ENCODE peak calls at places on chromosomes 3 and 15, in eight cellular contexts. H, X, Z, Q, G, V, S and J are unnamed samples.

GRCh38 chr15:50798684-50799083 is 33.2 kb upstream of the SPPL2A start:
- DNase-seq in H (no peak), X (peak), Z (no peak), Q (peak), G (no peak), V (no peak), S (no peak), J (no peak)

GRCh38 chr3:159897331-159898075 is 91.1 kb upstream of the IL12A start:
- DNase-seq in H (no peak), X (no peak), Z (no peak), Q (no peak), G (no peak), V (no peak), S (no peak), J (no peak)

GRCh38 chr3:163043074-163043473 is 1546.5 kb downstream of the OTOL1 start:
- DNase-seq in H (peak), X (no peak), Z (no peak), Q (no peak), G (peak), V (no peak), S (no peak), J (no peak)

GRCh38 chr15:29840928-29841327 is 18.7 kb upstream of the TJP1 start:
- DNase-seq in H (no peak), X (no peak), Z (peak), Q (no peak), G (no peak), V (no peak), S (no peak), J (no peak)

GRCh38 chr3:131708216-131708615 is 205.4 kb upstream of the MRPL3 start:
- DNase-seq in H (no peak), X (no peak), Z (no peak), Q (no peak), G (no peak), V (no peak), S (no peak), J (no peak)

GRCh38 chr3:29694783-29695182 is 413.9 kb downstream of the RBMS3 start:
- DNase-seq in H (no peak), X (no peak), Z (no peak), Q (no peak), G (peak), V (peak), S (no peak), J (no peak)

GRCh38 chr3:177421176-177421782 is 224.0 kb upstream of the TBL1XR1 start:
- DNase-seq in H (no peak), X (no peak), Z (no peak), Q (no peak), G (no peak), V (no peak), S (no peak), J (no peak)

GRCh38 chr3:193572426-193572908 is 17.8 kb upstream of the ATP13A4 start:
- DNase-seq in H (peak), X (peak), Z (peak), Q (peak), G (peak), V (peak), S (peak), J (peak)

GRCh38 chr15:94451461-94451860 is 220.1 kb downstream of the MCTP2 start:
- DNase-seq in H (no peak), X (no peak), Z (no peak), Q (no peak), G (no peak), V (no peak), S (no peak), J (no peak)

GRCh38 chr15:34951993-34952392 is 17.5 kb downstream of the AQR start:
- DNase-seq in H (no peak), X (no peak), Z (no peak), Q (no peak), G (no peak), V (no peak), S (no peak), J (no peak)

GRCh38 chr15:64046347-64047153 is at the start of gene DAPK2:
- DNase-seq in H (peak), X (peak), Z (peak), Q (peak), G (peak), V (peak), S (peak), J (peak)

GRCh38 chr3:9930804-9931418 is 2.7 kb upstream of the CRELD1 start:
- DNase-seq in H (no peak), X (no peak), Z (no peak), Q (peak), G (peak), V (no peak), S (no peak), J (peak)

GRCh38 chr3:47850803-47851417 is 48.0 kb downstream of the DHX30 start:
- DNase-seq in H (no peak), X (no peak), Z (no peak), Q (no peak), G (no peak), V (no peak), S (no peak), J (no peak)
- TF ChIP-seq POLR2A in H (no peak), X (no peak), Z (no peak), Q (no peak), G (no peak), V (no peak), S (no peak), J (no peak)

DNA sequence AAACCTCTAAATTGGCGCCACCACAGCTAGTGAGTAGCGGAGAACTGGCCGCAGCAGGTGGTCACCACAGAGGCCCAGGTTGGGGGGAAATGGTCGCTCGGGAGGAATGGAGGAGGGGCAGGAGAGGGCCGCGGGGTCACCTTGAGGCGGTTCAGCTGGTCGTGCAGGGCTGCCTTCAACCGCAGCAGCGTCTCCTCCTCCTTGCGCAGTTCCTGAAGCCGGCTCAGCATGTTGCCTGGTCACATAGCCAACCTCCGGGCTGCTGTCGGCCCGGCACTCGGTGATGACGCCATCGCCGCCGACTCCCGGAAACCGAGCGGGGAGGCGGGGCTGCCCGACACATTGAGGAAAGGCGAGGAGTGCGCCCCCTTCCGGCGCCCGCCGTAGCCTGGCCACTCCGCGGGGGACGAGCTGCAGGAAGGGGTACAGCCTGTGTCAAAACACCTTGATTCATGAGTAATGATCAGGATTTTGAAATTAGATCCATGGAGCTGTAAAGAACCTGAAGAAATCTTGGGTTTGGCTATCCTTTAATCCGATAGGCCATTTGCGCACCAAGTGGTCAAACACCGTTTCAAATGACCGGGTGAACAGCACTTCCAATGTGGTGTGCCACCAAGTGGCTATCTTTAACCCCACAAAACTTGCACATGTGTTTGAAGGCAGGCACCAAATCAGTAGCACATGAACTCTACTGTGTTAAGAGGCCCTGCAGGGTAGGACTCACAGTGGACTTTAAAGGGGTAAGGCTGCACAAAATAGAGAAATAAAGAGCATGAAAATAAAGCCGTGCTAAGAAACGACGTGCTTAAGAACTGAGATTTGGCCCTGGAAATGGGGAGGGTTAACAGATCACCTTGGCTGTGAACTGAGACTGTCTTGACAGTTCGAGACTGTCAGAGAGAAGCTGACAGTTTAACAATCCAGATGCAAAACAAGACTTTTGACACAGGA is at the start of gene SNAPC5:
- DNase-seq in H (peak), X (peak), Z (peak), Q (peak), G (peak), V (peak), S (peak), J (peak)
- TF ChIP-seq POLR2A in H (no peak), X (peak), Z (peak), Q (peak), G (peak), V (peak), S (no peak), J (peak)

GRCh38 chr3:40504636-40505430 is 1.0 kb upstream of the ZNF620 start:
- DNase-seq in H (no peak), X (peak), Z (no peak), Q (no peak), G (peak), V (no peak), S (no peak), J (no peak)

GRCh38 chr3:40499952-40500351 is 5.9 kb upstream of the ZNF620 start:
- DNase-seq in H (no peak), X (no peak), Z (no peak), Q (no peak), G (no peak), V (no peak), S (no peak), J (no peak)

GRCh38 chr3:40511031-40511718 is 5.3 kb downstream of the ZNF620 start:
- DNase-seq in H (no peak), X (no peak), Z (no peak), Q (no peak), G (no peak), V (no peak), S (no peak), J (no peak)

GRCh38 chr3:40505599-40506462 is at the start of gene ZNF620:
- DNase-seq in H (peak), X (peak), Z (peak), Q (peak), G (peak), V (peak), S (peak), J (peak)
- TF ChIP-seq POLR2A in H (no peak), X (peak), Z (peak), Q (no peak), G (peak), V (peak), S (no peak), J (peak)

GRCh38 chr3:58665410-58665809 is 1.2 kb downstream of the FAM3D start:
- DNase-seq in H (no peak), X (no peak), Z (no peak), Q (no peak), G (no peak), V (no peak), S (no peak), J (no peak)
- TF ChIP-seq POLR2A in H (no peak), X (no peak), Z (no peak), Q (no peak), G (no peak), V (no peak), S (no peak), J (no peak)

GRCh38 chr3:98532709-98533571 is 1.2 kb downstream of the GPR15 start:
- DNase-seq in H (no peak), X (no peak), Z (no peak), Q (no peak), G (no peak), V (no peak), S (no peak), J (no peak)

GRCh38 chr3:98530676-98531075 is 1.1 kb upstream of the GPR15 start:
- DNase-seq in H (no peak), X (no peak), Z (no peak), Q (no peak), G (no peak), V (no peak), S (no peak), J (no peak)

GRCh38 chr3:98531622-98532274 is at the start of gene GPR15:
- DNase-seq in H (no peak), X (no peak), Z (no peak), Q (no peak), G (no peak), V (no peak), S (no peak), J (no peak)

GRCh38 chr3:98534168-98534567 is 2.4 kb downstream of the GPR15 start:
- DNase-seq in H (no peak), X (no peak), Z (no peak), Q (no peak), G (no peak), V (no peak), S (no peak), J (no peak)

GRCh38 chr3:98532275-98532637 is 478 bp downstream of the GPR15 start:
- DNase-seq in H (no peak), X (no peak), Z (no peak), Q (no peak), G (no peak), V (no peak), S (no peak), J (no peak)
- TF ChIP-seq POLR2A in H (no peak), X (no peak), Z (no peak), Q (no peak), G (no peak), V (no peak), S (no peak), J (no peak)

DNA sequence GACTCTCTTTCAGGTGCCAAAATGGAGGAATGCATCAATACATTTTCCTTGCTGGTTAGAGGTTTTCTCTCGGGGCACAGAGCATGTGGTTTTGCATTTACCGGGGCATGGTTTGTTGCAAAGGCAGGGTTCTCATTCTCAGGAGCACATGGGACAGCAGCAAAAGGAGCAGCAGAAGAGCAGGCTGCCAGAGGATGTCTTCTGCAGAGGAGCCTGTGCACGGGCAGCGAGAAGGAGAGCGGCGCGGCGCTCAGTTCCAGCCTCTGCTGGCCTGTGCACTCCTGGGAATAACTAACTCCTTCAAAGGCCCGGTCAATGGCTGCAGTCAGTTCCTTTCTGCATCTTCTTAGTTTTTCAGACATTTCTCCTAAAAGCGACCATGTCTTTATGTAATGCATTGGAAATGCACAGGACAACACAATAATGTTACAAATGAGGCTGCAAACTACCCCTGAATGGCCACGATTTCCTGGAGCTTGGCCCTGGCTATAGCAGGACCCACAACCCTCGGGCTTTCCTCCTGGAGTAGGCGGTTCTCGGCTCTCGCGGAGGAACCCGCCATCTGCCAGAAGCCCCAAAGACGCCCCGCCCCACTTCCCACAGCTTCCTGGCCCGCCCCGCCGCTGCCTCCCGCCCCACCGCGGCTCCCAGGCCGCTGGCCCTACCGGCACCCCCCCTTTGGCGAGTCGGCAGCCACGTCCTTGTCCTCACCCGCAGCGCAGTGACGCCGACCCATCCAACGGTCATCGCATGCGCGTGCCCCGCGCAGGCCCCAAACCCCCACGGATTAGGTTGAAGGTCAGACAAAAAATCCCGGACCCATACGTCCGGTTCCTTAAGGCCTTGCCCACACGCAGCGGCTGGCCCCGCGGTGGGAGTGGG is at the start of gene C3orf62:
- DNase-seq in H (peak), X (peak), Z (peak), Q (peak), G (no peak), V (peak), S (peak), J (peak)
- TF ChIP-seq POLR2A in H (no peak), X (peak), Z (peak), Q (peak), G (no peak), V (peak), S (no peak), J (peak)

GRCh38 chr15:78065973-78066946 is 11.3 kb downstream of the TBC1D2B start:
- DNase-seq in H (no peak), X (no peak), Z (no peak), Q (no peak), G (no peak), V (no peak), S (no peak), J (no peak)
- TF ChIP-seq POLR2A in H (no peak), X (no peak), Z (no peak), Q (no peak), G (no peak), V (no peak), S (no peak), J (no peak)

DNA sequence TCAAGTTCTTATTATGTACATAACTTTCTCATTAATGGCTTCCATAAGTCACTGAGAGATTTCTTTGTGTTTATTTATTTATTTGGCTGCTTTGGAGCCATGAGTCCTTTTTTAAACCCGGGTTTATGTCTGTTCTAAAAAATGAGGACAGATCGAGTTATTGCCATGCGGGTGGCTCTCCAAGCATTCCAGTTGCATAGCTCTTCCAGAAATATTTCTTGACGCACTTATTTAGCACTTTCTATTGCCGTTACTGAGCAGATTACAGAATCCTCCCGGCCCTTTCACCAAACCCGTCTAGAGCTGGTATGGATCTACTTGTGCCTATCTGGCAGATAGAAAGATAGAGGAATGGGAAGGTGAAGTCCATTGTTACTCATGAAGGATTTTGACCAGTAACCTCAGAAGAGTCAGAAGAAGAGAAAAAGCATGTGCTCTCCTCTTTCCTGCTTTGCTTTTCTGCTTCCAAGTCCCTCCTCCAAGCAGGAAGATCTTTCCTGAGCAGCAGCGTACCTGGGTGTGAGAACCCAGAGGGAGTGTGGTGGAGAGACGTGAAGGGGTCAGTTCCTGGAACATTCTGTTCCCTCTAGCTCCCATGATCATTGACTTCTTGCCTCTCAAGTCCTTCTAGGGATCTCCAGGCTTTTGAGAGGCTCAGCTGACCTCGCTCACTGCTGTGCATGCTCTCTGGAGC is 112.8 kb downstream of the LPP start:
- DNase-seq in H (peak), X (no peak), Z (peak), Q (no peak), G (no peak), V (no peak), S (peak), J (no peak)
- TF ChIP-seq POLR2A in H (no peak), X (no peak), Z (no peak), Q (no peak), G (no peak), V (no peak), S (no peak), J (no peak)